ENCODE peak calls at places on chromosomes 11 and 22, in ten cellular contexts. T is lung, N is right atrium auricular region, P is mesendoderm, G is fibroblast of lung, I is uterus, A is upper lobe of left lung, F is ovary, R is MM.1S, K is kidney epithelial cell. D is an unnamed sample.

GRCh38 chr11:100741866-100742625 is 55.0 kb downstream of the ARHGAP42 start:
- DNase-seq in I (no peak), R (no peak), P (no peak), K (no peak), F (no peak), A (no peak), G (peak; percentile 65), T (no peak), N (no peak), D (no peak)

GRCh38 chr11:46381046-46381835 is at the start of gene MDK:
- DNase-seq in K (no peak), F (peak; percentile 62), I (peak; percentile 38), R (no peak), T (no peak), G (no peak), P (peak; percentile 81), N (no peak), A (peak; percentile 89), D (no peak)

GRCh38 chr11:69641681-69642548 is 959 bp downstream of the CCND1 start:
- DNase-seq in N (no peak), R (no peak), A (peak; percentile 86), T (no peak), F (no peak), I (no peak), P (no peak), G (peak; percentile 44), K (no peak), D (no peak)

GRCh38 chr11:18765554-18765953 is 26.0 kb downstream of the PTPN5 start:
- DNase-seq in K (no peak), T (no peak), N (no peak), A (no peak), I (no peak), F (no peak), R (no peak), P (no peak), G (peak; percentile 52), D (no peak)

GRCh38 chr11:116927163-116927772 is 89.8 kb upstream of the APOA1 start:
- DNase-seq in F (no peak), I (no peak), A (no peak), R (no peak), N (no peak), T (no peak), P (no peak), G (no peak), K (no peak), D (no peak)

GRCh38 chr11:26777276-26777939 is 55.5 kb upstream of the SLC5A12 start:
- DNase-seq in N (no peak), A (no peak), R (no peak), I (no peak), K (no peak), F (no peak), G (peak; percentile 66), T (no peak), P (no peak), D (no peak)

GRCh38 chr11:20397281-20397680 is 9.8 kb downstream of the PRMT3 start:
- DNase-seq in G (peak; percentile 63), N (no peak), K (peak; percentile 25), T (no peak), I (no peak), A (no peak), R (peak; percentile 68), P (peak; percentile 66), F (no peak), D (no peak)

GRCh38 chr22:20259336-20259705 is 8.8 kb downstream of the RTN4R start:
- DNase-seq in T (no peak), A (peak; percentile 67), I (no peak), K (no peak), G (no peak), R (no peak), P (no peak), N (no peak), F (no peak), D (no peak)

GRCh38 chr22:49377306-49377705 is 450.4 kb downstream of the BRD1 start:
- DNase-seq in A (no peak), T (peak; percentile 4), P (no peak), I (no peak), N (no peak), F (no peak), G (no peak), R (no peak), K (no peak), D (no peak)

GRCh38 chr11:92967178-92967577 is 2.3 kb upstream of the MTNR1B start:
- DNase-seq in A (no peak), R (no peak), I (no peak), P (no peak), F (no peak), G (no peak), T (no peak), N (no peak), K (no peak), D (no peak)

GRCh38 chr11:468036-468435 is 18.0 kb downstream of the PTDSS2 start:
- DNase-seq in T (no peak), I (no peak), N (no peak), F (no peak), K (no peak), G (no peak), P (no peak), R (no peak), A (no peak), D (no peak)

GRCh38 chr11:471468-472145 is 21.5 kb downstream of the PTDSS2 start:
- DNase-seq in I (no peak), G (no peak), N (no peak), T (no peak), K (no peak), F (no peak), A (peak; percentile 79), P (no peak), R (no peak), D (no peak)

GRCh38 chr11:469684-470667 is 19.9 kb downstream of the PTDSS2 start:
- DNase-seq in I (peak; percentile 63), R (no peak), P (peak; percentile 34), F (peak; percentile 77), G (peak; percentile 88), N (peak; percentile 80), T (peak; percentile 75), K (peak; percentile 18), A (peak; percentile 86), D (no peak)

GRCh38 chr11:465896-466538 is 15.9 kb downstream of the PTDSS2 start:
- DNase-seq in N (no peak), T (no peak), F (no peak), K (no peak), P (peak; percentile 70), G (no peak), A (no peak), I (no peak), R (no peak), D (no peak)

DNA sequence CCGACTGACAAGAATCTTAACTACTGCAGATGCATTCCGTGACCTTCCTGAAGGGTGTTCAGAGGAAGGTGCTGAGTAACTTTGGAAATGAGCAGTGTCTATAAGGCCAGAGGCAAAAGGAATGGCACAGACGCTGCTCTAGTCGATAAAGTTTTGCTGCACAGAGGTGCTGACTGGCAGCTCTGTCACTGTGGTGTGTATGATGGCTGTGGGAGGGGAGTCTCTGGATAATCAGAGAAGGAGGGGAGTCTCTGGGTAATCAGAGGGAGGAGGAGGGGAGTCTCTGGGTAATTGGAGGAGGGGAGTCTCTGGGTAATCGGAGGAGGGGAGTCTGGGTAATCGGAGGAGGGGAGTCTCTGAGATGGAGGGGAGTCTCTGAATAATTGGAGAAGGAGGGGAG is 18.4 kb downstream of the PTDSS2 start:
- DNase-seq in F (no peak), G (no peak), T (no peak), A (no peak), K (no peak), P (no peak), N (no peak), I (no peak), R (no peak), D (no peak)
- H3K36me3 ChIP-seq in F (no peaks in the 10 kb centered on the region), G (peaks cover 2% of the 10 kb centered on the region), T (peaks cover 3% of the 10 kb centered on the region), A (peaks cover 6% of the 10 kb centered on the region), K (no peaks in the 10 kb centered on the region), P (no peaks in the 10 kb centered on the region), N (no peaks in the 10 kb centered on the region), I (no peaks in the 10 kb centered on the region), R (no peaks in the 10 kb centered on the region), D (peaks cover 15% of the 10 kb centered on the region)

DNA sequence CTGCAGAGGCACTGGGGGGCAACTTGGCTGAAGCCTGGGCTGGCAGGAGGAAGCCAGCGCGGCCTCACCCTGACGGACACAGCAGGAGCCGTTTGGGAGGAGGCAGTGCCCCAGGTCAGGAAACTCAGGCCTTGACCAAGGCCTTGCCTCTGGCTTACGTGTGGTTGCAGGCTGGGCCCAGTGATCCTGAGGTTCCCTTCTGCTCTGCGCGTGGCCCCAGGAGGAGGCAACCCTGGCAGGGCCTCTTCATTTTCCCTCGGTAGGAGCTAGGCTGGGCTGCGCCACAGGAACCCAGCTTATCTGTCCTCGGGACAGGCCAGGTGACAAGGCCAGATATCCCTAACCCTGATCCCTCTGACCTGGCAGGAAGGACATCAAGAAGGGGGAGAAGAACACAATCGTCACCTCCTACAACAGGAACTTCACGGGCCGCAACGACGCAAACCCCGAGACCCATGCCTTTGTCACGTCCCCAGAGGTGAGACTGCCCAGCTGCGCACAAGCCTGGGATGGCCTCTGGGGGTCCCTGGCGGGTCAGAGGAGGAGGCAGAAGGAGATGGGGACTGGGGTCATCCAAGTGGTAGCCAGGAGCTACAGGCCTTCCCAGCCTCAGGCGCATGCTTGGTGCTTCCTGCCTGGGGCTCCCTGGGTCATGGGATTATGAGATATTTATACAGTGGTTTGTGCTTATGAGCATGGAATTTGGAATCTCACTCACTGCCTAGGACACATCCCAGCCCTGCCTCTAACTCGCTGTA is 20.6 kb downstream of the POLR3H start:
- DNase-seq in A (no peak), I (peak; percentile 40), T (no peak), G (peak; percentile 91), R (no peak), P (peak; percentile 36), F (no peak), N (no peak), K (no peak), D (peak; percentile 45)
- H3K36me3 ChIP-seq in A (peaks cover 69% of the 10 kb centered on the region), I (no peaks in the 10 kb centered on the region), T (peaks cover 53% of the 10 kb centered on the region), G (peaks cover 35% of the 10 kb centered on the region), R (peaks cover 11% of the 10 kb centered on the region), P (peaks cover 6% of the 10 kb centered on the region), F (no peaks in the 10 kb centered on the region), N (peaks cover 85% of the 10 kb centered on the region), K (peaks cover 6% of the 10 kb centered on the region), D (peaks cover 47% of the 10 kb centered on the region)

DNA sequence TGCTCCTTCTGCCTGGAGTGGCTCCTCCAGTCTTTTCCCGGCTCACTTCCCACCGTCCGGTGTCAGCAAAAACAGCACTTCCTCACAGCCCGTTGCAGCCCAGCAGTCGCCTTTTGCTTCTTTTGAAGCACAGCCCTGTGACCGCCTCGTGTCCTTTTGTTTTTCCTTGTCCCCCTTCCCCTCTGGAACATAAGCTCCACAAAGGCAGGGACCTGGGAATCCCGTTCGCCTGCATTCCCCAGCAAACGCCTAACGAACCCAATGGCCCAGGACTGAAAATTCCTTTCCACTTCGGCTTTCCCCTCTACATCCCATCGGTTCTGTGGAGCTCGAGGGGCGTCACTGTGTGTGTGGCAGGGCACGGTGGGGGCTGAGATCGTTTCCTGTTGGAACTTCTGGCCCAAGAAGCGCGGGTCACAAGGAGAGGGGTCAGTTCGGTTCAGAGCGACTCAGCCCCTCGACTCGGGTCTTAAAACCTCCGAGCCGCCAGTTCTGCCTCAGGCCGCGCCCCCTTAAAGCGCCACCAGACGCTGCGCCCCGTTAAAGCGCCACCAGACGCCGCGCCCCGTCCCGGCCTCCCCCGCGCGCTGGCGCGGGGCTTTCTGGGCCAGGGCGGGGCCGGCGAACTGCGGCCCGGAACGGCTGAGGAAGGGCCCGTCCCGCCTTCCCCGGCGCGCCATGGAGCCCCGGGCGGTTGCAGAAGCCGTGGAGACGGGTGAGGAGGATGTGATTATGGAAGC is 839 bp downstream of the RIC8A start:
- DNase-seq in A (peak; percentile 97), R (peak; percentile 87), P (peak; percentile 82), F (peak; percentile 77), G (peak; percentile 64), T (peak; percentile 75), I (peak; percentile 76), N (peak; percentile 78), K (no peak), D (peak; percentile 85)
- H3K36me3 ChIP-seq in A (peaks cover 64% of the 10 kb centered on the region), R (peaks cover 14% of the 10 kb centered on the region), P (peaks cover 18% of the 10 kb centered on the region), F (no peaks in the 10 kb centered on the region), G (peaks cover 46% of the 10 kb centered on the region), T (peaks cover 48% of the 10 kb centered on the region), I (no peaks in the 10 kb centered on the region), N (peaks cover 64% of the 10 kb centered on the region), K (peaks cover 17% of the 10 kb centered on the region), D (peaks cover 4% of the 10 kb centered on the region)

GRCh38 chr11:112050721-112051120 is 23.1 kb downstream of the PIH1D2 start:
- DNase-seq in P (no peak), R (peak; percentile 14), I (no peak), A (no peak), N (no peak), G (no peak), T (no peak), K (no peak), F (no peak), D (no peak)
- H3K36me3 ChIP-seq in P (no peaks in the 10 kb centered on the region), R (peaks cover 8% of the 10 kb centered on the region), I (no peaks in the 10 kb centered on the region), A (peaks cover 80% of the 10 kb centered on the region), N (peaks cover 74% of the 10 kb centered on the region), G (no peaks in the 10 kb centered on the region), T (peaks cover 8% of the 10 kb centered on the region), K (no peaks in the 10 kb centered on the region), F (no peaks in the 10 kb centered on the region), D (peaks cover 64% of the 10 kb centered on the region)

D was measured in heart right ventricle.